ENCODE peak calls at places on chromosomes 6 and 20, in eight cellular contexts. S is uterus, V is choroid plexus epithelial cell, U is pancreas, B is fibroblast of pulmonary artery, R is ovary, N is GM06990, A is lower leg skin. X is an unnamed sample.
A peak's percentile ranks its signal among the peaks of the same experiment; 100 is the strongest.

GRCh38 chr20:57425150-57426013 is 34.2 kb downstream of the RBM38 start:
- DNase-seq in S (no peak), V (peak; percentile 37), U (peak; percentile 58), B (peak; percentile 40), R (no peak), N (no peak), A (no peak), X (peak; percentile 28)

GRCh38 chr20:5657190-5657872 is 92.9 kb upstream of the SHLD1 start:
- DNase-seq in S (peak; percentile 51), V (peak; percentile 99), U (no peak), B (peak; percentile 99), R (peak; percentile 46), N (no peak), A (peak; percentile 86), X (peak; percentile 100)

GRCh38 chr20:60167840-60168239 is 209.6 kb downstream of the CDH26 start:
- DNase-seq in S (no peak), V (no peak), U (no peak), B (no peak), R (no peak), N (no peak), A (no peak), X (no peak)

GRCh38 chr6:93721386-93722048 is 302.2 kb upstream of the EPHA7 start:
- DNase-seq in S (no peak), V (peak; percentile 87), U (no peak), B (peak; percentile 54), R (no peak), N (no peak), A (no peak), X (peak; percentile 46)

GRCh38 chr6:170529839-170530520 is 23.1 kb downstream of the PSMB1 start:
- DNase-seq in S (peak; percentile 74), V (peak; percentile 90), U (peak; percentile 80), B (peak; percentile 80), R (peak; percentile 80), N (no peak), A (peak; percentile 93), X (peak; percentile 79)

GRCh38 chr20:17503501-17504325 is 27.5 kb downstream of the BFSP1 start:
- DNase-seq in S (no peak), V (no peak), U (no peak), B (no peak), R (no peak), N (no peak), A (peak; percentile 66), X (no peak)

GRCh38 chr6:36545767-36546663 is 1.3 kb downstream of the STK38 start:
- DNase-seq in S (peak; percentile 20), V (peak; percentile 50), U (no peak), B (peak; percentile 45), R (peak; percentile 25), N (no peak), A (no peak), X (peak; percentile 44)

GRCh38 chr6:148251286-148251685 is 91.4 kb upstream of the SASH1 start:
- DNase-seq in S (no peak), V (peak; percentile 86), U (no peak), B (peak; percentile 76), R (no peak), N (no peak), A (no peak), X (peak; percentile 87)

GRCh38 chr6:4687989-4688947 is 87.9 kb upstream of the CDYL start:
- DNase-seq in S (no peak), V (peak; percentile 87), U (no peak), B (peak; percentile 84), R (no peak), N (no peak), A (peak; percentile 80), X (peak; percentile 83)

GRCh38 chr6:53761036-53761435 is 33.8 kb upstream of the LRRC1 start:
- DNase-seq in S (no peak), V (no peak), U (no peak), B (no peak), R (no peak), N (no peak), A (no peak), X (no peak)

GRCh38 chr6:152099816-152100618 is 292.5 kb downstream of the ESR1 start:
- DNase-seq in S (no peak), V (no peak), U (no peak), B (peak; percentile 53), R (no peak), N (no peak), A (no peak), X (peak; percentile 70)

GRCh38 chr20:10171864-10172751 is 46.5 kb upstream of the SNAP25 start:
- DNase-seq in S (no peak), V (peak; percentile 35), U (peak; percentile 75), B (peak; percentile 14), R (peak; percentile 33), N (peak; percentile 1), A (no peak), X (no peak)

GRCh38 chr6:55239099-55239498 is 64.8 kb downstream of the HCRTR2 start:
- DNase-seq in S (no peak), V (peak; percentile 46), U (peak; percentile 19), B (peak; percentile 29), R (no peak), N (no peak), A (no peak), X (peak; percentile 7)

GRCh38 chr6:25608562-25609174 is 43.3 kb upstream of the SCGN start:
- DNase-seq in S (no peak), V (no peak), U (no peak), B (no peak), R (no peak), N (no peak), A (no peak), X (no peak)

GRCh38 chr20:50447102-50447804 is 62.9 kb upstream of the PTPN1 start:
- DNase-seq in S (no peak), V (no peak), U (no peak), B (no peak), R (no peak), N (no peak), A (no peak), X (no peak)

DNA sequence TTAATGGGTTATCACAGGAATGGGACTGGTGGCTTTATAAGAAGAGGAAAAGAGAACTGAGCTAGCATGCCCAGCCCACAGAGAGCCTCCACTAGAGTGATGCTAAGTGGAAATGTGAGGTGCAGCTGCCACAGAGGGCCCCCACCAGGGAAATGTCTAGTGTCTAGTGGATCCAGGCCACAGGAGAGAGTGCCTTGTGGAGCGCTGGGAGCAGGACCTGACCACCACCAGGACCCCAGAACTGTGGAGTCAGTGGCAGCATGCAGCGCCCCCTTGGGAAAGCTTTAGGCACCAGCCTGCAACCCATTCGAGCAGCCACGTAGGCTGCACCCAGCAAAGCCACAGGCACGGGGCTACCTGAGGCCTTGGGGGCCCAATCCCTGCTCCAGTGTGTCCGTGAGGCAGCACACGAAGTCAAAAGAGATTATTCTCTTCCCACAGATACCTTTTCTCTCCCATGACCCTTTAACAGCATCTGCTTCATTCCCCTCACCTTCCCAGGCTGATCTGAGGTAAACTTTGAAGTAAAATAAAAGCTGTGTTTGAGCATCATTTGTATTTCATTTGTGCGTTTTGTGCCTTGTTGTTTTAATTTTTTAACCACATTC is 4.4 kb downstream of the HLA-E start:
- DNase-seq in S (no peak), V (no peak), U (peak; percentile 40), B (no peak), R (no peak), N (no peak), A (peak; percentile 79), X (no peak)
- TF ChIP-seq CTCF in S (no peak), V (peak; percentile 39), U (no peak), B (peak; percentile 18), R (no peak), N (peak; percentile 64), A (no peak), X (peak; percentile 13)

DNA sequence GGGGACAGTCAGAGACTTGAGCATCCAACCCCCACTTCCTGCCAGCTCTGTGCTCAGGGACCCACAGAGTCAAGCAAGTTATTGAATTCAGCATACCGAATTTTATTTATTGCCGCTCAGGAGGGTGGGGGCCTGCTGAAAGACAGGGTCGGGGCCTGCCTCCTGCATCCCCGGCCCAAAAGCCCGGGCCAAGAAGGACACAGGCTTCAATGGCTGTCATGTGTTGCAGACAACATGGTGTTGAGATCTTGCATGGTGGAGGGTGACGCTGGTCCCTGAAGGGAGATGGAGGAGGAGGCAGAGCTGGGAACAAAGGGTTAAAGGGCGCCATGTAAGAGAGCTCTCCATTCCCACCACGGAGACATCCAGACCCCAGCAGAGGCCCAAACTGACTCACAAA is 698 bp downstream of the SFTA2 start:
- DNase-seq in S (no peak), V (no peak), U (no peak), B (no peak), R (no peak), N (no peak), A (no peak), X (no peak)
- H3K4me3 ChIP-seq in S (no peak overlapping the region), V (no peak overlapping the region), U (no peak overlapping the region), B (no peak overlapping the region), R (no peak overlapping the region), N (no peak overlapping the region), A (no peak overlapping the region), X (no peak overlapping the region)

DNA sequence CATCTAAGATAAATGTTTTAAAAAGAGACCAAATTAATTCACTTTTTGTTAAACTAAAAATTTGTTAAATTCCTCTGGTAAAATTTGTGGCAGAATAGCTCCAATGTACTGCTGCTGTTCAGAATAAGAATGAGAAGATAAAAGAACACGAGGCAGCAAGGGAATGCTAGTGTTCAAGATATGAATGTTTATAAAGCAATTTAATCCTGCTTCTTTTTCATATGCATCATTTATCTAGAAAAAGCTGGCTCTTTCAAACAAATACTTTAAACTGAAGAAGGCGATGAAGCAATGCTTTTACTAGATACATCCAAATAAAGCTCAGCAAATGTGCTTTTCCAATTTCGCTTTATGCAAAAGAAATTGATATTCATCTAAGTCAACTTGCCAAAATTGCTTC is 66.6 kb downstream of the COL9A1 start:
- DNase-seq in S (no peak), V (no peak), U (no peak), B (no peak), R (no peak), N (no peak), A (no peak), X (no peak)
- TF ChIP-seq CTCF in S (no peak), V (no peak), U (no peak), B (no peak), R (no peak), N (no peak), A (no peak), X (no peak)

GRCh38 chr20:1491891-1492642 is 847 bp upstream of the SIRPB2 start:
- DNase-seq in S (no peak), V (no peak), U (no peak), B (peak; percentile 31), R (no peak), N (no peak), A (no peak), X (no peak)

GRCh38 chr20:1490643-1491042 is 577 bp downstream of the SIRPB2 start:
- DNase-seq in S (no peak), V (no peak), U (no peak), B (no peak), R (no peak), N (no peak), A (no peak), X (no peak)

GRCh38 chr20:1489764-1490436 is 1.3 kb downstream of the SIRPB2 start:
- DNase-seq in S (no peak), V (no peak), U (no peak), B (no peak), R (no peak), N (no peak), A (no peak), X (peak; percentile 44)

GRCh38 chr20:1491281-1491840 is at the start of gene SIRPB2:
- DNase-seq in S (peak; percentile 42), V (no peak), U (no peak), B (peak; percentile 47), R (no peak), N (no peak), A (no peak), X (no peak)

DNA sequence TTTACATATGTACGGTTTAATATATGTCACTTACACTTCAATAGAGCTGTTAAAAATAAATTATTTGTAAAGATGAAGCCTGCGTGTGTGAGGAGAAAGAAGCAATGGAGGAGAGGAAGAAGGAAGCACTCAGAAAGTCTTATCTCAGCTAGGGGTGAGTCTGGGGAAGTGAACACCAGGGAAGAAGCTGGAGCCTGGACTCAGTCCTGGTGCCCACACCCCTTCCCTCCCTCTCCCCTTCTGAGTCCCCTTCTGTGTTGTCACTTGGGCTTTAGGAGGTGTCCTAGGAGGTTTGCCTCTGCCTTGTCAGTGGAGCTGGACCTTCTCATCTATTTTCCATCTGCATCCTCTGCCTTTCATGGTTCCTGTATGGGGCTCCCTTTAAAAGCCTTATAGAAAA is 1.9 kb downstream of the SIRPB2 start:
- DNase-seq in S (no peak), V (no peak), U (no peak), B (no peak), R (no peak), N (no peak), A (no peak), X (no peak)
- H3K4me3 ChIP-seq in S (no peak overlapping the region), V (no peak overlapping the region), U (no peak overlapping the region), B (no peak overlapping the region), R (no peak overlapping the region), N (no peak overlapping the region), A (no peak overlapping the region), X (no peak overlapping the region)

X was measured in fibroblast of the aortic adventitia.